ENCODE peak calls at places on chromosomes 16 and 17, in seven cellular contexts. A is NB4, X is A549, Z is testis, T is ovary, S is IMR-90, W is heart left ventricle. J is an unnamed sample.

GRCh38 chr17:19360772-19361171 is 1.8 kb downstream of the B9D1 start:
- DNase-seq in A (no peak), X (no peak), Z (no peak), T (peak), S (no peak), W (no peak), J (no peak)

GRCh38 chr16:30430428-30430970 is 669 bp upstream of the DCTPP1 start:
- DNase-seq in A (no peak), X (peak), Z (no peak), T (peak), S (no peak), W (no peak), J (no peak)

GRCh38 chr16:85570735-85571562 is 42.2 kb upstream of the GSE1 start:
- DNase-seq in A (peak), X (no peak), Z (peak), T (no peak), S (no peak), W (no peak), J (peak)

GRCh38 chr16:19212059-19212458 is 44.0 kb downstream of the SYT17 start:
- DNase-seq in A (no peak), X (no peak), Z (no peak), T (no peak), S (no peak), W (no peak), J (no peak)

GRCh38 chr16:30609002-30609927 is 924 bp downstream of the ZNF689 start:
- DNase-seq in A (peak), X (peak), Z (peak), T (peak), S (peak), W (peak), J (peak)

GRCh38 chr16:1308036-1308976 is 1.1 kb upstream of the UBE2I start:
- DNase-seq in A (no peak), X (peak), Z (no peak), T (no peak), S (peak), W (peak), J (no peak)

GRCh38 chr17:82495844-82496528 is 23.5 kb upstream of the FOXK2 start:
- DNase-seq in A (no peak), X (no peak), Z (no peak), T (no peak), S (no peak), W (no peak), J (peak)

GRCh38 chr17:63434951-63435571 is 11.0 kb downstream of the CYB561 start:
- DNase-seq in A (peak), X (peak), Z (peak), T (peak), S (peak), W (peak), J (peak)

GRCh38 chr16:89641719-89642187 is 15.8 kb downstream of the CHMP1A start:
- DNase-seq in A (no peak), X (no peak), Z (no peak), T (no peak), S (no peak), W (peak), J (no peak)

GRCh38 chr17:8118769-8119574 is 658 bp upstream of the ALOXE3 start:
- DNase-seq in A (peak), X (peak), Z (peak), T (peak), S (peak), W (peak), J (peak)

GRCh38 chr17:73588291-73589095 is 55.8 kb downstream of the SDK2 start:
- DNase-seq in A (no peak), X (no peak), Z (no peak), T (no peak), S (no peak), W (no peak), J (no peak)

GRCh38 chr16:72979974-72980373 is 68.0 kb downstream of the ZFHX3 start:
- DNase-seq in A (no peak), X (no peak), Z (no peak), T (no peak), S (no peak), W (no peak), J (no peak)

GRCh38 chr17:76246080-76247066 is 6.1 kb upstream of the RNF157 start:
- DNase-seq in A (peak), X (no peak), Z (no peak), T (no peak), S (peak), W (no peak), J (no peak)

GRCh38 chr17:81039854-81040758 is 5.2 kb downstream of the BAIAP2 start:
- DNase-seq in A (peak), X (no peak), Z (no peak), T (peak), S (peak), W (no peak), J (no peak)

GRCh38 chr17:35286120-35286781 is 43.4 kb downstream of the SLFN5 start:
- DNase-seq in A (peak), X (no peak), Z (no peak), T (no peak), S (peak), W (no peak), J (no peak)

GRCh38 chr16:58709338-58709737 is 24.8 kb upstream of the SLC38A7 start:
- DNase-seq in A (no peak), X (no peak), Z (no peak), T (no peak), S (no peak), W (no peak), J (no peak)

GRCh38 chr17:72193395-72194106 is 72.7 kb downstream of the SOX9 start:
- DNase-seq in A (no peak), X (no peak), Z (no peak), T (no peak), S (peak), W (peak), J (peak)

GRCh38 chr17:30337393-30337999 is 3.6 kb upstream of the TMIGD1 start:
- DNase-seq in A (no peak), X (no peak), Z (no peak), T (no peak), S (no peak), W (no peak), J (peak)

GRCh38 chr17:33647976-33648375 is 354.9 kb upstream of the ASIC2 start:
- DNase-seq in A (peak), X (peak), Z (peak), T (no peak), S (peak), W (no peak), J (peak)

GRCh38 chr17:8068736-8069586 is 18.6 kb downstream of the ALOX12B start:
- DNase-seq in A (peak), X (no peak), Z (no peak), T (no peak), S (no peak), W (peak), J (peak)

GRCh38 chr17:75077490-75078096 is 10.2 kb upstream of the SLC16A5 start:
- DNase-seq in A (no peak), X (no peak), Z (peak), T (peak), S (no peak), W (peak), J (no peak)

GRCh38 chr17:68381076-68381900 is 76.0 kb downstream of the WIPI1 start:
- DNase-seq in A (no peak), X (no peak), Z (no peak), T (no peak), S (peak), W (no peak), J (no peak)

GRCh38 chr17:68379150-68379510 is 78.2 kb downstream of the WIPI1 start:
- DNase-seq in A (no peak), X (no peak), Z (no peak), T (no peak), S (no peak), W (no peak), J (no peak)

GRCh38 chr17:68379692-68380677 is 77.3 kb downstream of the WIPI1 start:
- DNase-seq in A (no peak), X (no peak), Z (no peak), T (no peak), S (no peak), W (no peak), J (no peak)

GRCh38 chr17:68377771-68378201 is 79.5 kb downstream of the WIPI1 start:
- DNase-seq in A (no peak), X (no peak), Z (peak), T (no peak), S (no peak), W (no peak), J (no peak)

GRCh38 chr17:68378202-68379149 is 78.8 kb downstream of the WIPI1 start:
- DNase-seq in A (no peak), X (peak), Z (peak), T (peak), S (peak), W (peak), J (peak)
- TF ChIP-seq POLR2A in A (no peak), X (no peak), Z (no peak), T (peak), S (peak), W (no peak), J (no peak)

DNA sequence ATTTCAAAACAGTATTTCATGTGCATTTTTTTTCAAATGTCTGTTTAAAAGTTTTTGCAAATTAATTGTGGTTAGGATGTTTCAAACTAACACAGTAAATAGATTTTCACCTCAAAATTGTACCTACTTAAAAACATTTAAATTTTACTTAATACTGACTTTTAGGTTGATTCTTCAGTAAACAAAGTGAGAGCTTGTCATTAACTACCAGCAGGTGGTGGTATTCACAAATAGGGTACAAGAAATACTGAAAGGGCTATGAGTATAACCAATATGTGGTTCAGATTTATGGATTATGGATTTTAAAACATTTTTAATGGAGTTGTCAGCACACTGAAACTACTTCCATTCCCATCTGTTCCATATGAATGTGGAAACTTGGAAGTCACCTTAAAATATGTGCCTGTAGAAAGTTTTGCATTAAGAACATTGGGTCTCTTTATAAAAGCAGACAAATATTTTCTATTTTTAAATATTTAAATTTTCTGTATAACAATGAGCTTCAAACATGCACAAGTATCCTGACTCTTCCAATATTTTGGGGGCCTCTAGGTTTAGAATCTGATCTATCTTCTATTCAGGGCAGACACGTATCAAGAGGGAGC is 155.5 kb downstream of the SNX11 start:
- DNase-seq in A (peak), X (peak), Z (no peak), T (no peak), S (peak), W (no peak), J (no peak)
- TF ChIP-seq CTCF in A (peak), X (peak), Z (no peak), T (no peak), S (peak), W (no peak), J (no peak)

DNA sequence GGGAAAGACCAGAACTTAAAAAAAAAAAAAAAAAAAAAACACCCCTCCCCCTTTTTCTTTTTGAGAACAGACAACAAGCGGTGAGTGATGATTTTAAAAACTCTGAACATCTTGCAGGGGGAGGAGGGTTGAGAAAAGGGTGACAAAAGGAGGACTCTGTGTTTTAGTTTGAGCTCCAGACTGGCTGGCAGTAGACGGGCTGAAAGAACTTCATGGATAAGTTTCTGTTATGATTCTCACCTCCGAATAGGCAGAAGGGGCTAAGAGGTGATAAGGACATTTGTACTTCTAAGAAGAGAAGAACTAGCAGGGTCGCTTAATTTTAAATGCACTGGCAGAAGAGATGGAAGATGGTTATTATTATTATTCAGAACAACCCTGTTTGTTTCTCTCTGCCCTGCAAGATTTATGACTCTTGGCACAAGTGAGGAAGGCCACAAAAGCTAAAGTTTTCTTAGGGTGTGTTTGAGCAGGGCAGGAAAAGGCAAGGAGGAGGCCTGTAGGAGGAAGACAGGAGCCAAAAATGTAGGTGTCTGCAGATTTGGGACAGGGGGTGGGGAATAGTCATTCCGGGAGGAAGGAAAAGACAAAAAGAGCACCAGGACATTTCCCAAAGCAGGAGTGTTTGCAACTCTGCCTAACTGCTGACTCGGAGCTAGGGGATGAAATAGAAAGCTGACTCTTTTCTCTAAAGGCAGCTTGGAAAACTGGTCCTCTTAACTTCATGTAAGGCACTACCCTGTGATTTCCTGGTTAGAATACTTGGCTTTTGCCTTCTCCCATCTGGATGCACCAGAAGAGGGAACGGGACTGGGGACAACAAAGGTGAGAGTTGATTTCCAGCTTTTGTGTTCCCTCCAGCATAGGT is 11.9 kb upstream of the HOXB2 start:
- DNase-seq in A (no peak), X (no peak), Z (no peak), T (no peak), S (peak), W (no peak), J (no peak)
- H3K4me3 ChIP-seq in A (no peak), X (no peak), Z (no peak), T (no peak), S (peak), W (no peak), J (no peak)

GRCh38 chr16:87658564-87659225 is 56.4 kb downstream of the JPH3 start:
- DNase-seq in A (no peak), X (no peak), Z (no peak), T (no peak), S (no peak), W (no peak), J (no peak)
- TF ChIP-seq POLR2A in A (no peak), X (no peak), Z (no peak), T (no peak), S (no peak), W (no peak), J (no peak)

GRCh38 chr17:78890111-78890897 is 12.7 kb downstream of the CEP295NL start:
- DNase-seq in A (peak), X (no peak), Z (peak), T (no peak), S (no peak), W (peak), J (peak)
- TF ChIP-seq CTCF in A (no peak), X (no peak), Z (no peak), T (no peak), S (no peak), W (no peak), J (no peak)

DNA sequence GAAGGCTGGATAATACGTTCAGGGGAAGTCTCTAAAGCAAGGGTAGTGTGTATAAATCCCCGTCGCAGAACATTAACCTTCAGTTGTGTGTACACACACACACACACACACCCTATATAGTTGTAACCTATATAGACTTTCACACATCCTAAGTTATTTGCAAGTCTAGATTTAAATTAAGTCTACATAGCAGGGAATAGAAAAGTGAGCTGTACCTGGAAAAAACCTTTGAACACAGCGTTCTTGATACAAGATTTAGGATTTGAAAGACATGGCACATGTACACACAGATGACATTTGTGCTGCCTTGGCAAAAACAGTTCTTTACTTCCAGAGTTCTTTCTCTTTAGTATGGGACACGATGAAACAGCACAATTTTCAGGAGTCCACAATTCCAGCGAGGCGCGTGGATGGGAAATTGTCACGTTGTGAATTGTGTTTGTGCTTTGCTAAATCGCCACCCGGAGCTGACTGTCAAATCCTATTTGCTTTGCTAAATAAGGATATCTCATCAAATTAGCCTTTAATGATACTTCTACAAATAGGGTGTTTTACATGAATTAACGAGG is 233.9 kb downstream of the MRTFB start:
- DNase-seq in A (no peak), X (no peak), Z (no peak), T (no peak), S (no peak), W (peak), J (no peak)
- H3K4me3 ChIP-seq in A (no peak), X (peak), Z (no peak), T (no peak), S (no peak), W (no peak), J (no peak)

GRCh38 chr17:40023590-40024292 is 8.5 kb downstream of the CSF3 start:
- DNase-seq in A (no peak), X (no peak), Z (no peak), T (peak), S (no peak), W (peak), J (no peak)

GRCh38 chr17:40022497-40022896 is 7.3 kb downstream of the CSF3 start:
- DNase-seq in A (no peak), X (no peak), Z (no peak), T (no peak), S (no peak), W (peak), J (no peak)

GRCh38 chr17:40021471-40021961 is 6.3 kb downstream of the CSF3 start:
- DNase-seq in A (no peak), X (peak), Z (no peak), T (no peak), S (peak), W (peak), J (no peak)

GRCh38 chr17:40024901-40025300 is 9.7 kb downstream of the CSF3 start:
- DNase-seq in A (no peak), X (no peak), Z (no peak), T (no peak), S (no peak), W (no peak), J (no peak)

GRCh38 chr17:40022961-40023541 is 7.8 kb downstream of the CSF3 start:
- DNase-seq in A (no peak), X (no peak), Z (no peak), T (no peak), S (no peak), W (peak), J (no peak)
- TF ChIP-seq POLR2A in A (no peak), X (no peak), Z (no peak), T (no peak), S (no peak), W (no peak), J (no peak)

GRCh38 chr16:9913604-9914330 is 268.5 kb downstream of the GRIN2A start:
- DNase-seq in A (no peak), X (no peak), Z (no peak), T (no peak), S (no peak), W (no peak), J (no peak)

GRCh38 chr16:9919460-9919859 is 262.8 kb downstream of the GRIN2A start:
- DNase-seq in A (no peak), X (no peak), Z (no peak), T (no peak), S (no peak), W (no peak), J (no peak)
- TF ChIP-seq CTCF in A (no peak), X (no peak), Z (no peak), T (no peak), S (no peak), W (no peak), J (no peak)

GRCh38 chr17:49574283-49574892 is 1.3 kb upstream of the NXPH3 start:
- DNase-seq in A (no peak), X (no peak), Z (no peak), T (no peak), S (no peak), W (no peak), J (no peak)

GRCh38 chr17:49576121-49576905 is 642 bp downstream of the NXPH3 start:
- DNase-seq in A (no peak), X (no peak), Z (peak), T (peak), S (peak), W (peak), J (no peak)

GRCh38 chr17:49573510-49574282 is 2.0 kb upstream of the NXPH3 start:
- DNase-seq in A (peak), X (no peak), Z (no peak), T (no peak), S (no peak), W (no peak), J (no peak)

GRCh38 chr17:49575524-49576120 is at the start of gene NXPH3:
- DNase-seq in A (peak), X (peak), Z (peak), T (peak), S (peak), W (peak), J (no peak)

GRCh38 chr17:49574945-49575523 is 637 bp upstream of the NXPH3 start:
- DNase-seq in A (no peak), X (no peak), Z (no peak), T (no peak), S (no peak), W (no peak), J (no peak)
- H3K4me3 ChIP-seq in A (no peak), X (peak), Z (peak), T (peak), S (no peak), W (peak), J (no peak)

J was measured in lower leg skin.